ENCODE peak calls at places on chromosomes 6 and 20, in six cellular contexts. N is ovary; S is mesenchymal stem cell; F is mucosa of descending colon; G is CD4-positive, CD25-positive, alpha-beta regulatory T cell; X is stomach. T is an unnamed sample.
A peak's percentile ranks its signal among the peaks of the same experiment; 100 is the strongest.

GRCh38 chr6:6624269-6624668 is 35.7 kb downstream of the LY86 start:
- DNase-seq in N (no peak), S (no peak), G (no peak), F (no peak), X (no peak), T (no peak)

GRCh38 chr20:58479666-58480454 is 35.3 kb downstream of the APCDD1L start:
- DNase-seq in G (no peak), N (no peak), X (no peak), S (no peak), F (no peak), T (no peak)

GRCh38 chr20:47971321-47971781 is 186.1 kb upstream of the SULF2 start:
- DNase-seq in F (no peak), X (no peak), N (no peak), S (no peak), G (no peak), T (no peak)

GRCh38 chr6:128696651-128697391 is 176.4 kb upstream of the PTPRK start:
- DNase-seq in F (no peak), X (no peak), S (peak; percentile 76), G (no peak), N (no peak), T (no peak)

GRCh38 chr6:122669418-122669817 is 59.2 kb downstream of the PKIB start:
- DNase-seq in G (no peak), N (no peak), F (no peak), S (no peak), X (no peak), T (no peak)

GRCh38 chr6:89826029-89826528 is 3.6 kb upstream of the CASP8AP2 start:
- DNase-seq in X (no peak), N (no peak), G (no peak), F (no peak), S (peak; percentile 19), T (peak; percentile 36)

GRCh38 chr6:9482030-9482731 is 932.7 kb downstream of the TFAP2A start:
- DNase-seq in S (peak; percentile 95), G (no peak), X (no peak), N (no peak), F (no peak), T (peak; percentile 85)

GRCh38 chr6:34475167-34476047 is 9.5 kb downstream of the PACSIN1 start:
- DNase-seq in F (no peak), N (no peak), G (no peak), S (peak; percentile 82), X (no peak), T (no peak)

GRCh38 chr6:111805511-111806181 is 67.6 kb downstream of the FYN start:
- DNase-seq in F (no peak), N (no peak), G (peak; percentile 65), X (no peak), S (peak; percentile 76), T (no peak)

GRCh38 chr6:49087372-49087771 is 375.7 kb downstream of the MMUT start:
- DNase-seq in F (no peak), S (no peak), N (no peak), X (no peak), G (no peak), T (peak; percentile 16)

GRCh38 chr6:37171141-37171969 is 1.4 kb downstream of the PIM1 start:
- DNase-seq in F (peak; percentile 75), X (peak; percentile 51), G (peak; percentile 66), S (peak; percentile 73), N (peak; percentile 76), T (peak; percentile 43)

GRCh38 chr6:52815167-52816092 is 11.8 kb upstream of the GSTA1 start:
- DNase-seq in N (no peak), F (peak; percentile 43), S (peak; percentile 72), G (peak; percentile 40), X (peak; percentile 61), T (peak; percentile 37)

GRCh38 chr20:50855498-50856474 is 60.9 kb downstream of the BCAS4 start:
- DNase-seq in S (no peak), N (no peak), X (peak; percentile 50), G (no peak), F (no peak), T (no peak)

GRCh38 chr6:170088349-170088951 is 202.4 kb downstream of the DLL1 start:
- DNase-seq in N (no peak), F (peak; percentile 41), S (no peak), X (peak; percentile 25), G (no peak), T (no peak)

GRCh38 chr6:36130672-36131516 is 581 bp downstream of the MAPK13 start:
- DNase-seq in S (no peak), X (peak; percentile 74), F (peak; percentile 84), G (peak; percentile 78), N (peak; percentile 43), T (peak; percentile 59)

GRCh38 chr20:50120935-50121693 is 8.2 kb upstream of the UBE2V1 start:
- DNase-seq in G (peak; percentile 75), F (peak; percentile 81), S (peak; percentile 67), X (peak; percentile 73), N (peak; percentile 50), T (peak; percentile 66)

GRCh38 chr20:49824206-49824605 is 11.6 kb downstream of the SLC9A8 start:
- DNase-seq in F (no peak), S (no peak), G (no peak), X (no peak), N (no peak), T (no peak)

GRCh38 chr6:77326029-77326428 is 137.3 kb downstream of the HTR1B start:
- DNase-seq in N (no peak), G (no peak), X (no peak), S (peak; percentile 17), F (no peak), T (no peak)

GRCh38 chr20:63874254-63874653 is 9.2 kb downstream of the TPD52L2 start:
- DNase-seq in F (no peak), S (no peak), X (no peak), N (no peak), G (no peak), T (no peak)

GRCh38 chr20:4171538-4172116 is 156.3 kb upstream of the RNF24 start:
- DNase-seq in S (peak; percentile 64), F (no peak), N (no peak), X (no peak), G (no peak), T (peak; percentile 19)

GRCh38 chr6:65259080-65259479 is 447.9 kb downstream of the EYS start:
- DNase-seq in S (peak; percentile 69), G (no peak), F (no peak), N (no peak), X (no peak), T (peak; percentile 11)

GRCh38 chr20:44188752-44189151 is 1.8 kb upstream of the JPH2 start:
- DNase-seq in S (no peak), X (no peak), N (no peak), G (no peak), F (no peak), T (no peak)

GRCh38 chr20:15582146-15582776 is 991.0 kb downstream of the KIF16B start:
- DNase-seq in G (no peak), F (no peak), S (peak; percentile 46), N (no peak), X (no peak), T (no peak)
- H3K9me3 ChIP-seq in G (no peaks in the 10 kb centered on the region), F (no peaks in the 10 kb centered on the region), S (no peaks in the 10 kb centered on the region), N (no peaks in the 10 kb centered on the region), X (no peaks in the 10 kb centered on the region), T (no peaks in the 10 kb centered on the region)

GRCh38 chr6:108171291-108171917 is 5.6 kb downstream of the NR2E1 start:
- DNase-seq in N (no peak), X (no peak), G (no peak), S (no peak), F (no peak), T (no peak)

GRCh38 chr6:108168980-108169800 is 3.4 kb downstream of the NR2E1 start:
- DNase-seq in G (no peak), N (no peak), F (no peak), X (no peak), S (no peak), T (no peak)

GRCh38 chr6:108168501-108168979 is 2.7 kb downstream of the NR2E1 start:
- DNase-seq in X (peak; percentile 42), G (no peak), S (peak; percentile 44), N (no peak), F (peak; percentile 51), T (peak; percentile 81)

GRCh38 chr6:108170607-108171290 is 4.9 kb downstream of the NR2E1 start:
- DNase-seq in X (no peak), S (no peak), N (no peak), G (no peak), F (no peak), T (no peak)

GRCh38 chr6:108169801-108170606 is 4.2 kb downstream of the NR2E1 start:
- DNase-seq in S (no peak), N (no peak), G (no peak), X (no peak), F (no peak), T (no peak)
- H3K4me1 ChIP-seq in S (peaks cover 48% of the 10 kb centered on the region), N (peaks cover 11% of the 10 kb centered on the region), G (peaks cover 61% of the 10 kb centered on the region), X (peaks cover 49% of the 10 kb centered on the region), F (peaks cover 29% of the 10 kb centered on the region), T (peaks cover 14% of the 10 kb centered on the region)

GRCh38 chr20:25353368-25353753 is 37.3 kb downstream of the ABHD12 start:
- DNase-seq in X (no peak), N (no peak), S (no peak), F (no peak), G (no peak), T (no peak)
- H3K9me3 ChIP-seq in X (no peaks in the 10 kb centered on the region), N (no peaks in the 10 kb centered on the region), S (no peaks in the 10 kb centered on the region), F (no peaks in the 10 kb centered on the region), G (no peaks in the 10 kb centered on the region), T (no peaks in the 10 kb centered on the region)

DNA sequence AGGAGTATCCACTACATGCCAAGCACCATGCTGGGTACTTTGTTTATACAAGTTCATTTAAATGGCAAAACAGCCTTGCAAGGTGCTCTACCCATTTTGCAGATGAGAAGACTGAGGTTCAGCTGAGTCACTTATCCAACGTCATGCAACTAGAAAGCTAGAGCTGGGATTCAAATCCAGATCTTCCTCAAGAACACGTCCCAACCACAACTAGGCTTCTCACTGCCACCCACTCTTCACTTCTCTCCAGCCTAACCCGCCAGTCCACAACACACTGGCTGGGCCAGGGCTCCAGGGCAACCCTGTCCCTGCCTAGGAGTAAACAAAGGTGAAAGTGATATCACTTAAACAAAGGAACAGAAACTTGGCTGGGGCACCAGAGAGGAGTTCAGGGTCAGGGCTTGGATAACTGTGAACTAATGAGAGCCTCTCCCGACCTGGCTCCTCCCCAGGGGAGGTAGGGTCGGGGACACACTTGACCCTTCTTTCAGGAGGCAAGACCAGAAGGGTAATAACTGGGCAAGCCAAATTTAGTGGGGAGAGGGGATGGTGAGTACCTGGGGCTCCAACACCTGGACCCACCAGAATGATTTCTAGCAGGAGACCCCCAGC is 7.9 kb downstream of the SDC4 start:
- DNase-seq in N (no peak), F (no peak), X (peak; percentile 81), S (no peak), G (no peak), T (no peak)
- H3K4me1 ChIP-seq in N (peaks cover 27% of the 10 kb centered on the region), F (peaks cover 87% of the 10 kb centered on the region), X (peaks cover 91% of the 10 kb centered on the region), S (peaks cover 72% of the 10 kb centered on the region), G (peaks cover 18% of the 10 kb centered on the region), T (peaks cover 72% of the 10 kb centered on the region)